ENCODE peak calls at places on chromosomes 2 and 18, in five cellular contexts. J, W, C, A and S are unnamed samples.

GRCh38 chr2:145985517-145985916 is 1465.6 kb upstream of the ZEB2 start:
- DNase-seq in J (peak; percentile 14), W (no peak), C (no peak), A (no peak), S (no peak)

GRCh38 chr18:58216071-58216471 is 172.0 kb downstream of the NEDD4L start:
- DNase-seq in J (peak; percentile 49), W (no peak), C (no peak), A (no peak), S (peak; percentile 54)

GRCh38 chr18:41486581-41486980 is 468.5 kb upstream of the PIK3C3 start:
- DNase-seq in J (no peak), W (no peak), C (no peak), A (no peak), S (no peak)

GRCh38 chr2:43777306-43777926 is 3.6 kb downstream of the DYNC2LI1 start:
- DNase-seq in J (no peak), W (no peak), C (no peak), A (no peak), S (no peak)

GRCh38 chr18:6203791-6204190 is 210.9 kb downstream of the L3MBTL4 start:
- DNase-seq in J (no peak), W (no peak), C (no peak), A (no peak), S (no peak)

GRCh38 chr2:157922815-157923214 is 46.7 kb upstream of the ACVR1 start:
- DNase-seq in J (no peak), W (no peak), C (no peak), A (no peak), S (no peak)

GRCh38 chr2:67923696-67924095 is 139.1 kb downstream of the C1D start:
- DNase-seq in J (no peak), W (no peak), C (no peak), A (no peak), S (peak; percentile 38)

GRCh38 chr2:120830096-120830830 is 94.6 kb downstream of the GLI2 start:
- DNase-seq in J (no peak), W (no peak), C (peak; percentile 30), A (no peak), S (no peak)

GRCh38 chr2:20759487-20759886 is 63.4 kb downstream of the LDAH start:
- DNase-seq in J (no peak), W (no peak), C (no peak), A (no peak), S (no peak)

GRCh38 chr2:111200333-111200879 is 79.7 kb downstream of the BCL2L11 start:
- DNase-seq in J (no peak), W (no peak), C (no peak), A (no peak), S (no peak)

GRCh38 chr18:43405097-43405496 is 127.8 kb upstream of the SYT4 start:
- DNase-seq in J (no peak), W (no peak), C (no peak), A (no peak), S (no peak)

GRCh38 chr18:34550902-34551301 is 159.2 kb upstream of the DTNA start:
- DNase-seq in J (no peak), W (no peak), C (no peak), A (no peak), S (no peak)

GRCh38 chr2:80126596-80127189 is 177.9 kb downstream of the LRRTM1 start:
- DNase-seq in J (peak; percentile 20), W (no peak), C (no peak), A (no peak), S (peak; percentile 74)

GRCh38 chr2:43312751-43313641 is 86.6 kb upstream of the ZFP36L2 start:
- DNase-seq in J (peak; percentile 93), W (no peak), C (no peak), A (no peak), S (peak; percentile 78)

GRCh38 chr2:145022021-145022670 is 502.2 kb upstream of the ZEB2 start:
- DNase-seq in J (no peak), W (no peak), C (no peak), A (no peak), S (no peak)

GRCh38 chr2:33313039-33313438 is 163.4 kb upstream of the RASGRP3 start:
- DNase-seq in J (no peak), W (no peak), C (no peak), A (no peak), S (no peak)

GRCh38 chr18:77131652-77132368 is 773 bp downstream of the MBP start:
- DNase-seq in J (peak; percentile 42), W (no peak), C (peak; percentile 83), A (no peak), S (no peak)

GRCh38 chr18:11976882-11977281 is 4.4 kb upstream of the IMPA2 start:
- DNase-seq in J (peak; percentile 86), W (no peak), C (no peak), A (peak; percentile 37), S (peak; percentile 88)

GRCh38 chr2:233063269-233063975 is 3.3 kb downstream of the INPP5D start:
- DNase-seq in J (no peak), W (peak; percentile 77), C (no peak), A (no peak), S (no peak)

GRCh38 chr18:69383191-69383590 is 17.5 kb upstream of the DOK6 start:
- DNase-seq in J (no peak), W (no peak), C (no peak), A (no peak), S (peak; percentile 11)

GRCh38 chr18:28044036-28044435 is 132.9 kb downstream of the CDH2 start:
- DNase-seq in J (no peak), W (no peak), C (no peak), A (no peak), S (no peak)

GRCh38 chr18:23701017-23701416 is 11.8 kb downstream of the LAMA3 start:
- DNase-seq in J (no peak), W (peak; percentile 24), C (no peak), A (no peak), S (no peak)

GRCh38 chr2:106057206-106057605 is 136.9 kb downstream of the UXS1 start:
- DNase-seq in J (no peak), W (peak; percentile 49), C (no peak), A (no peak), S (no peak)

GRCh38 chr2:221097568-221097915 is 474.6 kb downstream of the EPHA4 start:
- DNase-seq in J (no peak), W (no peak), C (no peak), A (peak; percentile 59), S (peak; percentile 85)

GRCh38 chr18:48952287-48953095 is 1.7 kb upstream of the SMAD7 start:
- DNase-seq in J (peak; percentile 87), W (peak; percentile 78), C (peak; percentile 90), A (peak; percentile 88), S (peak; percentile 83)
- H3K4me3 ChIP-seq in J (peak overlapping the region; percentile 68), W (peak overlapping the region; percentile 80), C (peak overlapping the region; percentile 79), A (peak overlapping the region; percentile 58), S (peak overlapping the region; percentile 51)

DNA sequence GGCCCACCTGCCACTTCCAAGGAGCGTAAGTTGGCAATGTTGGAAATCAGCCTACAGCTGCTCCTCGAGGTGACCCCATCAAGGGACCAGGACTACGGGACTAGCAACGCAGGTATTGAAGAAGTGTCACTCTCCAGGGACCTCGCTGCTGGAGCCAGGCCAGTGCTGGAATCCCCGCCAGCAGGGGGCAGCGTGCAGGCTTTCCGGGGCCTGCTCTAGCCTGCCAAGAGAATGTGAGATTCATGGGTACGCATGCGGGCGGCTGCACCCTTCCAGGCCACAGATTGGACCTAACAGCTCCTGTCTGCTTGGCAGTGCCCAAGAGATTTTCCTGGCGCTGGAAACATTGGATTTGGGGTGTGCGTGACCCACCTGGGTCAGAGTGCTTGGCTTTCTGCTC is 182.8 kb upstream of the RAB12 start:
- DNase-seq in J (no peak), W (no peak), C (no peak), A (no peak), S (no peak)
- TF ChIP-seq CTCF in J (peak; percentile 14), W (peak; percentile 32), C (no peak), A (peak; percentile 59), S (peak; percentile 16)

DNA sequence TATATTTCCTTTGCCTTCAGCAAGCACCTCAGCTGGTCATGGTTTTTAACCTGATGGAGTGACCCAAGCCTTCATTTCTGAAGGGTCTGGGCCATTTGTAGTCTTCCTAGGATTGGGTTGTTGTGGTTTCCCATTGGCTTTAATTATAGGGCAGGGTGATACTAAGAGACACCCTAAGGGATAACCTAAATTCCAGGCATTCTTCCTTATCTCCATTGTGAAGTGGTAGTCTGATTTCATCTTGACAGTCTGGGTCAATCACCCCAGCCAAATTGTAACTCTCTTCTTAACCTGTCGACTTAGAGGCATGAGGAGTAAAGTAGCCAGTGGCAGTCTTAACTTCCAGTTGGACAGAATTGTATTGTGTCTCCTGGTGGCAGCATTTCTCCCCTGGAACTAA is 30.2 kb upstream of the MEX3C start:
- DNase-seq in J (no peak), W (no peak), C (no peak), A (no peak), S (no peak)
- H3K4me3 ChIP-seq in J (no peak overlapping the region), W (no peak overlapping the region), C (no peak overlapping the region), A (no peak overlapping the region), S (no peak overlapping the region)

GRCh38 chr2:39436592-39437521 is at the start of gene MAP4K3:
- DNase-seq in J (peak; percentile 96), W (peak; percentile 91), C (peak; percentile 96), A (peak; percentile 90), S (peak; percentile 93)

GRCh38 chr2:39435254-39435653 is 1.8 kb downstream of the MAP4K3 start:
- DNase-seq in J (peak; percentile 48), W (no peak), C (no peak), A (no peak), S (peak; percentile 49)

GRCh38 chr2:39434233-39434897 is 2.7 kb downstream of the MAP4K3 start:
- DNase-seq in J (peak; percentile 16), W (no peak), C (no peak), A (no peak), S (no peak)

GRCh38 chr2:39437522-39438296 is 624 bp upstream of the MAP4K3 start:
- DNase-seq in J (peak; percentile 32), W (peak; percentile 78), C (peak; percentile 61), A (no peak), S (peak; percentile 63)

DNA sequence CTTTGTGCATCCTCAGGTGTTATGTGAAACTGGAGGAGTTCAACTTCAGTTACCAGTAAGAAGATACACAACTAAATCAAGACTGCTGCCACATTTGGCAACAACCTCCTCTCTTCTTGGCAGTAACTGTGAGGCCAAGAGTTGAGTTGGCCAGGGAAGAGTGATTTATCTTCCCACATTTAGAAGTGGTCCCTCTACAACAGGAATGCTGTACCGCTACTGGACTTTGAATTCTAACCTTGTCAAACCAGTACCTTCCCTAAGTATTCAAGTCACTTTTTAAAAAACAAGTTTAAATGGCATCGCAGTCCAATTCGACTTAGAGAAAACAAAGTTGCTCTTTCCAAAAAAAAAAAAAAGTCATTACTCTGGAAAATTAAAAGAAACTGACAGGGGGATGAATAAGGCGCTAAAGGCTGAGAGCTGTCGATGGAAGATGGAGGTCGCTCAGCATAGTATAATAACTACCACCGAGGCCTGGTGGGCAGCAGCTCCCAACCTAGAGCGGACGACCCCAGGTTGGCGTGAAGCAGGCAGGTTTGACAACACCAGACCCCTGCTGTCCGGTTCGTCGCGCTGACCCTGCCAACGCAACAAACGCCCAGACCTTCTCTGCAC is 1.0 kb downstream of the MAP4K3 start:
- DNase-seq in J (peak; percentile 51), W (peak; percentile 18), C (no peak), A (no peak), S (peak; percentile 72)
- TF ChIP-seq CTCF in J (no peak), W (no peak), C (no peak), A (peak; percentile 15), S (no peak)

DNA sequence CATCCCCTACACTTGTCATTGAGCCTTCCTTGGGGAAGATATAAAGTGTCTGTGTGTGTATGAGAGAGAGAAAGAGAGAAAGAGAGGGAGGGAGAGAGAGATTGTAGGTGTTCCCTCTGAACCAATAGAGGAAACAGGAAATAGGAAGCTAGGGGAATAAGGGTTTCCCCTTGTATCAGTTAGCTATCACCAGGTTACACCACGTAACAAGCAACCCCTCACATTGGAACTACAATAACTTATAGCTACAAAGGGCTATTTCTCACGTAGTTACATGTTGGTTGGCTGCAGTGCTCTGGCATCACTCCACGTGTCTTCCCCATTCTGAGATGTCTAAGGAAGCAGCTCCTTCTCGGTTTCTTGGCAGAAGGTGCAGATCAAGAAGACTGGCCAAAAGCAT is 41.0 kb upstream of the ARL4C start:
- DNase-seq in J (no peak), W (no peak), C (no peak), A (no peak), S (no peak)
- H3K4me3 ChIP-seq in J (no peak overlapping the region), W (no peak overlapping the region), C (no peak overlapping the region), A (no peak overlapping the region), S (no peak overlapping the region)